ENCODE peak calls at places on chromosomes 1 and 21, in five cellular contexts. One of them, this sample, is unnamed.

GRCh38 chr21:22561946-22562345 is 1563.7 kb downstream of the NCAM2 start:
- DNase-seq in uterus: no peak
- DNase-seq in GM23338: no peak
- DNase-seq in CD8-positive, alpha-beta T cell: no peak
- DNase-seq in upper lobe of right lung: no peak
- DNase-seq in this sample: no peak

GRCh38 chr1:47181955-47182680 is 7.7 kb downstream of the PDZK1IP1 start:
- DNase-seq in uterus: no peak
- DNase-seq in upper lobe of right lung: no peak
- DNase-seq in CD8-positive, alpha-beta T cell: peak; percentile 21
- DNase-seq in GM23338: no peak
- DNase-seq in this sample: no peak

GRCh38 chr1:2968471-2968881 is 52.8 kb upstream of the ACTRT2 start:
- DNase-seq in CD8-positive, alpha-beta T cell: no peak
- DNase-seq in GM23338: peak; percentile 9
- DNase-seq in upper lobe of right lung: peak; percentile 42
- DNase-seq in uterus: no peak
- DNase-seq in this sample: peak; percentile 65

GRCh38 chr1:236063919-236064673 is 794 bp downstream of the NID1 start:
- DNase-seq in CD8-positive, alpha-beta T cell: peak; percentile 49
- DNase-seq in uterus: peak; percentile 71
- DNase-seq in upper lobe of right lung: peak; percentile 72
- DNase-seq in GM23338: peak; percentile 62
- DNase-seq in this sample: peak; percentile 18

GRCh38 chr1:233254039-233254362 is 41.5 kb downstream of the PCNX2 start:
- DNase-seq in GM23338: no peak
- DNase-seq in uterus: no peak
- DNase-seq in CD8-positive, alpha-beta T cell: no peak
- DNase-seq in upper lobe of right lung: no peak
- DNase-seq in this sample: no peak

GRCh38 chr1:229040630-229041358 is 230.1 kb upstream of the RAB4A start:
- DNase-seq in uterus: no peak
- DNase-seq in CD8-positive, alpha-beta T cell: no peak
- DNase-seq in upper lobe of right lung: no peak
- DNase-seq in GM23338: no peak
- DNase-seq in this sample: no peak

GRCh38 chr21:42424848-42425602 is 21.3 kb downstream of the UBASH3A start:
- DNase-seq in GM23338: no peak
- DNase-seq in CD8-positive, alpha-beta T cell: peak; percentile 85
- DNase-seq in upper lobe of right lung: no peak
- DNase-seq in uterus: no peak
- DNase-seq in this sample: no peak

GRCh38 chr1:186202174-186202843 is 172.7 kb downstream of the TPR start:
- DNase-seq in uterus: peak; percentile 37
- DNase-seq in upper lobe of right lung: no peak
- DNase-seq in CD8-positive, alpha-beta T cell: no peak
- DNase-seq in GM23338: no peak
- DNase-seq in this sample: no peak

GRCh38 chr1:39061951-39062350 is 35.8 kb downstream of the NDUFS5 start:
- DNase-seq in CD8-positive, alpha-beta T cell: no peak
- DNase-seq in upper lobe of right lung: no peak
- DNase-seq in GM23338: no peak
- DNase-seq in uterus: no peak
- DNase-seq in this sample: no peak

GRCh38 chr1:6906783-6907182 is 121.5 kb downstream of the CAMTA1 start:
- DNase-seq in GM23338: peak; percentile 77
- DNase-seq in CD8-positive, alpha-beta T cell: no peak
- DNase-seq in upper lobe of right lung: no peak
- DNase-seq in uterus: no peak
- DNase-seq in this sample: no peak

GRCh38 chr1:4653328-4653660 is 1.1 kb upstream of the AJAP1 start:
- DNase-seq in GM23338: no peak
- DNase-seq in uterus: no peak
- DNase-seq in CD8-positive, alpha-beta T cell: no peak
- DNase-seq in upper lobe of right lung: peak; percentile 48
- DNase-seq in this sample: no peak

GRCh38 chr1:32273389-32274208 is 18.3 kb upstream of the HDAC1 start:
- DNase-seq in upper lobe of right lung: no peak
- DNase-seq in GM23338: peak; percentile 95
- DNase-seq in uterus: no peak
- DNase-seq in CD8-positive, alpha-beta T cell: peak; percentile 90
- DNase-seq in this sample: no peak

GRCh38 chr1:52867060-52867845 is 24.7 kb downstream of the ZYG11A start:
- DNase-seq in CD8-positive, alpha-beta T cell: no peak
- DNase-seq in upper lobe of right lung: no peak
- DNase-seq in uterus: no peak
- DNase-seq in GM23338: no peak
- DNase-seq in this sample: no peak

GRCh38 chr1:14522331-14523241 is 75.9 kb upstream of the KAZN start:
- DNase-seq in GM23338: peak; percentile 55
- DNase-seq in CD8-positive, alpha-beta T cell: no peak
- DNase-seq in uterus: peak; percentile 72
- DNase-seq in upper lobe of right lung: no peak
- DNase-seq in this sample: no peak

GRCh38 chr1:54716299-54717047 is 812 bp downstream of the TTC4 start:
- DNase-seq in uterus: no peak
- DNase-seq in upper lobe of right lung: no peak
- DNase-seq in CD8-positive, alpha-beta T cell: no peak
- DNase-seq in GM23338: no peak
- DNase-seq in this sample: no peak

GRCh38 chr1:230746617-230747016 is 571 bp upstream of the CAPN9 start:
- DNase-seq in uterus: no peak
- DNase-seq in GM23338: no peak
- DNase-seq in CD8-positive, alpha-beta T cell: no peak
- DNase-seq in upper lobe of right lung: no peak
- DNase-seq in this sample: no peak

GRCh38 chr21:33029975-33030461 is 4.3 kb downstream of the OLIG2 start:
- DNase-seq in upper lobe of right lung: no peak
- DNase-seq in uterus: no peak
- DNase-seq in CD8-positive, alpha-beta T cell: no peak
- DNase-seq in GM23338: peak; percentile 49
- DNase-seq in this sample: no peak

GRCh38 chr1:98496246-98496995 is 165.1 kb upstream of the SNX7 start:
- DNase-seq in upper lobe of right lung: no peak
- DNase-seq in CD8-positive, alpha-beta T cell: no peak
- DNase-seq in uterus: no peak
- DNase-seq in GM23338: peak; percentile 8
- DNase-seq in this sample: no peak

GRCh38 chr21:17585875-17586450 is 26.7 kb downstream of the BTG3 start:
- DNase-seq in uterus: no peak
- DNase-seq in GM23338: peak; percentile 61
- DNase-seq in CD8-positive, alpha-beta T cell: no peak
- DNase-seq in upper lobe of right lung: no peak
- DNase-seq in this sample: no peak

GRCh38 chr1:236916131-236916800 is 88.0 kb downstream of the MT1HL1 start:
- DNase-seq in uterus: no peak
- DNase-seq in upper lobe of right lung: no peak
- DNase-seq in GM23338: no peak
- DNase-seq in CD8-positive, alpha-beta T cell: no peak
- DNase-seq in this sample: no peak

GRCh38 chr21:33293136-33293535 is 27.0 kb downstream of the IL10RB start:
- DNase-seq in upper lobe of right lung: no peak
- DNase-seq in GM23338: no peak
- DNase-seq in uterus: no peak
- DNase-seq in CD8-positive, alpha-beta T cell: no peak
- DNase-seq in this sample: peak; percentile 4

GRCh38 chr1:88763649-88764406 is 79.8 kb downstream of the PKN2 start:
- DNase-seq in uterus: no peak
- DNase-seq in upper lobe of right lung: no peak
- DNase-seq in GM23338: no peak
- DNase-seq in CD8-positive, alpha-beta T cell: no peak
- DNase-seq in this sample: no peak
- H3K27ac ChIP-seq in uterus: no peak overlapping the region
- H3K27ac ChIP-seq in upper lobe of right lung: no peak overlapping the region
- H3K27ac ChIP-seq in GM23338: no peak overlapping the region
- H3K27ac ChIP-seq in CD8-positive, alpha-beta T cell: no peak overlapping the region
- H3K27ac ChIP-seq in this sample: no peak overlapping the region

DNA sequence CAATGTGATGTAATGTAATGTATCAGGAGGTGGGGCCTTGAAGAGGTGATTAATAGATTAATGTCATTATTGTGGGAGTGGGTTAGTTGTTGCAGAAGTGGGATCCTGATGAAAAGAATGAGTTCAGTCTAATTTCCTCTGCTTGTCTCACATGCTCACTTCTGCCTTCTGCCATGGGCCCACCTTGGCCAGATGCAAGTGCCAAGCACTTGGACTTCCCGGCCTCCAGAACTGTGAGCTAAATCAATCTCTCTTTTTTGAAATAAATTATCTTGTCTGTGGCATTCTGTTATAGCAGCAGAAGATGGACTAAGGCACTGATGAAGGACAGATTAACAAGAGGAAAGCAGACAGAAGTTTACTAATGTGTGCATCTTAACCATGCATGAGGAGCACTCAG is 123.9 kb downstream of the ETS2 start:
- DNase-seq in upper lobe of right lung: no peak
- DNase-seq in uterus: no peak
- DNase-seq in GM23338: no peak
- DNase-seq in CD8-positive, alpha-beta T cell: no peak
- DNase-seq in this sample: no peak
- H3K27ac ChIP-seq in upper lobe of right lung: no peak overlapping the region
- H3K27ac ChIP-seq in uterus: no peak overlapping the region
- H3K27ac ChIP-seq in GM23338: no peak overlapping the region
- H3K27ac ChIP-seq in CD8-positive, alpha-beta T cell: no peak overlapping the region
- H3K27ac ChIP-seq in this sample: no peak overlapping the region

GRCh38 chr1:201353186-201353940 is 24.1 kb downstream of the TNNT2 start:
- DNase-seq in GM23338: peak; percentile 13
- DNase-seq in upper lobe of right lung: peak; percentile 42
- DNase-seq in CD8-positive, alpha-beta T cell: no peak
- DNase-seq in uterus: no peak
- DNase-seq in this sample: no peak

GRCh38 chr1:201356236-201356635 is 21.2 kb downstream of the TNNT2 start:
- DNase-seq in uterus: no peak
- DNase-seq in CD8-positive, alpha-beta T cell: no peak
- DNase-seq in upper lobe of right lung: peak; percentile 34
- DNase-seq in GM23338: no peak
- DNase-seq in this sample: no peak

GRCh38 chr1:201354151-201354900 is 23.2 kb downstream of the TNNT2 start:
- DNase-seq in upper lobe of right lung: peak; percentile 43
- DNase-seq in GM23338: no peak
- DNase-seq in CD8-positive, alpha-beta T cell: no peak
- DNase-seq in uterus: no peak
- DNase-seq in this sample: no peak

GRCh38 chr1:201355471-201355870 is 22.0 kb downstream of the TNNT2 start:
- DNase-seq in GM23338: no peak
- DNase-seq in uterus: no peak
- DNase-seq in upper lobe of right lung: peak; percentile 27
- DNase-seq in CD8-positive, alpha-beta T cell: no peak
- DNase-seq in this sample: no peak

GRCh38 chr1:201354901-201355295 is 22.6 kb downstream of the TNNT2 start:
- DNase-seq in uterus: no peak
- DNase-seq in upper lobe of right lung: peak; percentile 58
- DNase-seq in GM23338: no peak
- DNase-seq in CD8-positive, alpha-beta T cell: no peak
- DNase-seq in this sample: no peak
- H3K27ac ChIP-seq in uterus: no peak overlapping the region
- H3K27ac ChIP-seq in upper lobe of right lung: no peak overlapping the region
- H3K27ac ChIP-seq in GM23338: no peak overlapping the region
- H3K27ac ChIP-seq in CD8-positive, alpha-beta T cell: no peak overlapping the region
- H3K27ac ChIP-seq in this sample: no peak overlapping the region

DNA sequence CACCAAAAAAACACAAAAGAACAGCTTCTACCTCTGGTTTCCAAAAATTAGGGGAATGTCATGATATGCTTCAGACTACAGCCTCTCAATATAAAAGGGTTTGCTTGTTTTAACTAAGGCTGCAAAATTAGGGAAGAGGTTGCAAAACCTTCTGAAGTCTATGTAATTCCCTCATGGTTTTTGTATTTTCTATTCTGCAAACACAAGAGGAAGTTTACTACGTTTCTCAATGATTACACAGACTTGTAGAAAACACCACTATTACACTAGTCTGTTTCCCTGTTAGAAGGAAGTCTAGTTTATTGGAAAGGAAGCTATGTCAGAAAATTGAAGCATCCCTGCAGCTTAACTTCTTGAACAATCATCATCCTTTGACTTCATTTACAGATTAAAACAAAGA is 229.7 kb upstream of the FMN2 start:
- DNase-seq in uterus: no peak
- DNase-seq in upper lobe of right lung: no peak
- DNase-seq in CD8-positive, alpha-beta T cell: no peak
- DNase-seq in GM23338: no peak
- DNase-seq in this sample: no peak
- H3K27ac ChIP-seq in uterus: no peak overlapping the region
- H3K27ac ChIP-seq in upper lobe of right lung: no peak overlapping the region
- H3K27ac ChIP-seq in CD8-positive, alpha-beta T cell: no peak overlapping the region
- H3K27ac ChIP-seq in GM23338: no peak overlapping the region
- H3K27ac ChIP-seq in this sample: no peak overlapping the region

GRCh38 chr1:108503062-108503740 is 53.1 kb downstream of the NBPF6 start:
- DNase-seq in upper lobe of right lung: no peak
- DNase-seq in GM23338: peak; percentile 79
- DNase-seq in uterus: no peak
- DNase-seq in CD8-positive, alpha-beta T cell: no peak
- DNase-seq in this sample: no peak
- H3K27ac ChIP-seq in upper lobe of right lung: no peak overlapping the region
- H3K27ac ChIP-seq in GM23338: peak overlapping the region; percentile 78
- H3K27ac ChIP-seq in uterus: no peak overlapping the region
- H3K27ac ChIP-seq in CD8-positive, alpha-beta T cell: no peak overlapping the region
- H3K27ac ChIP-seq in this sample: no peak overlapping the region

DNA sequence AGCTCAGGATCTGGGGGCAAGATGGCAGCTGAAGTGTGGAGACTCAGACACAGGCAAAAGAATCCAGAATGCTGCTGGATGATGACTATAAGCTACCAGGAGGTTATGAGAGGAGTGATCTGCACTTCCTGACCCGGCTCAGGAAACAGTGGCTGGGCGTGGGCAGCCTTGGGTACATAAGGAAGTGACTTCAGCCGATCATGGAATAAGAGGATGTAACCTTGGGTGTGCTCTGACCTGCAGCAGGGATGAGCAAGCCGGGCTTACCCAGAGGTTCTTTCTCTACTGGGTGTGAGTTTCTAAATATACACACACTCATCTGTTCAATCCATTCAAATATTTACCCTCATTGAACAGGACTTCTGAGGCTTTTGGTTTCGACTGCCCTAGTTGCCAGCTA is 62.7 kb downstream of the CD34 start:
- DNase-seq in upper lobe of right lung: peak; percentile 88
- DNase-seq in CD8-positive, alpha-beta T cell: peak; percentile 48
- DNase-seq in GM23338: no peak
- DNase-seq in uterus: peak; percentile 66
- DNase-seq in this sample: no peak
- H3K27ac ChIP-seq in upper lobe of right lung: peak overlapping the region; percentile 67
- H3K27ac ChIP-seq in CD8-positive, alpha-beta T cell: no peak overlapping the region
- H3K27ac ChIP-seq in GM23338: no peak overlapping the region
- H3K27ac ChIP-seq in uterus: peak overlapping the region; percentile 67
- H3K27ac ChIP-seq in this sample: no peak overlapping the region

GRCh38 chr1:181135815-181136737 is 47.6 kb downstream of the IER5 start:
- DNase-seq in upper lobe of right lung: no peak
- DNase-seq in GM23338: no peak
- DNase-seq in CD8-positive, alpha-beta T cell: no peak
- DNase-seq in uterus: peak; percentile 52
- DNase-seq in this sample: no peak
- H3K27ac ChIP-seq in upper lobe of right lung: peak overlapping the region; percentile 79
- H3K27ac ChIP-seq in GM23338: no peak overlapping the region
- H3K27ac ChIP-seq in CD8-positive, alpha-beta T cell: no peak overlapping the region
- H3K27ac ChIP-seq in uterus: peak overlapping the region; percentile 78
- H3K27ac ChIP-seq in this sample: peak overlapping the region; percentile 20

DNA sequence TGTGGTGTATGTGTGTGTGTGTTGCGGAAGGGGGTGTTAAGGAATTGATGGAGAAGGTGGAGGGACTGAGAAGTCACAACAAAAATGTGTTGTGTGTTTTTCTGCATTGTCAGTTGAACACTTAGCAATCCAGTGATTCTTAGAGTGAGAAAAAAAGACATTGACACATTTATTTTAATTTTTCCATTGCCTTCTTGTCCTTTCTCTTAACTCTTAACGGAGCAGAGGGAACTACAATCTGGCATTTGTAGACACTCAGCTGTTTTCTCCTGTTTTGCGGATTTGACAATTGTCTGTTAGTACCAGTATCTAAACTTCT is 725 bp downstream of the C1orf53 start:
- DNase-seq in GM23338: no peak
- DNase-seq in CD8-positive, alpha-beta T cell: no peak
- DNase-seq in uterus: no peak
- DNase-seq in upper lobe of right lung: no peak
- DNase-seq in this sample: no peak
- H3K27ac ChIP-seq in GM23338: no peak overlapping the region
- H3K27ac ChIP-seq in CD8-positive, alpha-beta T cell: no peak overlapping the region
- H3K27ac ChIP-seq in uterus: no peak overlapping the region
- H3K27ac ChIP-seq in upper lobe of right lung: peak overlapping the region; percentile 92
- H3K27ac ChIP-seq in this sample: peak overlapping the region; percentile 53